ENCODE peak calls at places on chromosomes 4 and X, in five cellular contexts. B is cardiac muscle cell, I is uterus, J is heart left ventricle, A is ovary. T is an unnamed sample. For H3K27me3, the result is how much of the 10 kb centered on the place peaks cover.

GRCh38 chrX:16771483-16772398 is 14.5 kb upstream of the TXLNG start:
- DNase-seq in B (peak), I (no peak), J (no peak), A (no peak), T (no peak)

GRCh38 chrX:101357166-101357795 is 8.7 kb upstream of the TIMM8A start:
- DNase-seq in B (peak), I (no peak), J (no peak), A (no peak), T (no peak)

GRCh38 chrX:57906790-57907189 is 3.5 kb downstream of the ZXDA start:
- DNase-seq in B (peak), I (no peak), J (no peak), A (no peak), T (no peak)

GRCh38 chr4:3836802-3837601 is 70.8 kb downstream of the ADRA2C start:
- DNase-seq in B (no peak), I (no peak), J (no peak), A (no peak), T (peak)

GRCh38 chr4:156799121-156799589 is 172.4 kb downstream of the PDGFC start:
- DNase-seq in B (peak), I (no peak), J (no peak), A (no peak), T (no peak)

GRCh38 chrX:41029332-41029731 is 55.9 kb upstream of the USP9X start:
- DNase-seq in B (no peak), I (no peak), J (no peak), A (no peak), T (no peak)

GRCh38 chr4:12122316-12122715 is 693.6 kb upstream of the HS3ST1 start:
- DNase-seq in B (no peak), I (no peak), J (no peak), A (no peak), T (no peak)

GRCh38 chr4:81605278-81605677 is 133.6 kb upstream of the RASGEF1B start:
- DNase-seq in B (no peak), I (no peak), J (no peak), A (no peak), T (no peak)

GRCh38 chr4:90318208-90318607 is 191.0 kb downstream of the CCSER1 start:
- DNase-seq in B (peak), I (no peak), J (no peak), A (no peak), T (no peak)

GRCh38 chrX:70033348-70033747 is 16.4 kb downstream of the AWAT2 start:
- DNase-seq in B (peak), I (no peak), J (no peak), A (no peak), T (no peak)

GRCh38 chr4:37648084-37648817 is 37.9 kb downstream of the RELL1 start:
- DNase-seq in B (peak), I (peak), J (peak), A (peak), T (no peak)

GRCh38 chr4:77418333-77418732 is 187.3 kb upstream of the CXCL13 start:
- DNase-seq in B (peak), I (no peak), J (no peak), A (no peak), T (no peak)

GRCh38 chr4:125338814-125339213 is 24.1 kb downstream of the FAT4 start:
- DNase-seq in B (no peak), I (no peak), J (no peak), A (no peak), T (no peak)

GRCh38 chrX:154097597-154098541 is at the start of gene MECP2:
- DNase-seq in B (peak), I (peak), J (peak), A (peak), T (peak)

GRCh38 chrX:126064901-126065541 is 101.1 kb downstream of the DCAF12L2 start:
- DNase-seq in B (no peak), I (no peak), J (no peak), A (no peak), T (peak)

GRCh38 chrX:19204623-19205022 is 82.4 kb upstream of the ADGRG2 start:
- DNase-seq in B (no peak), I (no peak), J (no peak), A (no peak), T (no peak)

GRCh38 chr4:79174855-79175254 is 151.0 kb downstream of the NAA11 start:
- DNase-seq in B (no peak), I (no peak), J (no peak), A (no peak), T (no peak)

GRCh38 chr4:154124539-154125255 is 335.8 kb upstream of the SFRP2 start:
- DNase-seq in B (peak), I (no peak), J (no peak), A (no peak), T (no peak)

GRCh38 chrX:16653424-16653823 is 3.5 kb downstream of the S100G start:
- DNase-seq in B (no peak), I (no peak), J (no peak), A (no peak), T (no peak)

GRCh38 chr4:185755451-185755850 is 56.5 kb downstream of the SORBS2 start:
- DNase-seq in B (no peak), I (no peak), J (no peak), A (no peak), T (no peak)

GRCh38 chrX:56797966-56798711 is 69.1 kb downstream of the NBDY start:
- DNase-seq in B (peak), I (no peak), J (no peak), A (no peak), T (no peak)

GRCh38 chr4:176387571-176387970 is 67.8 kb downstream of the SPCS3 start:
- DNase-seq in B (peak), I (no peak), J (no peak), A (no peak), T (no peak)

GRCh38 chr4:116880625-116881024 is 204.8 kb downstream of the TRAM1L1 start:
- DNase-seq in B (no peak), I (no peak), J (no peak), A (no peak), T (no peak)

GRCh38 chrX:72026341-72027023 is 105.2 kb downstream of the RTL5 start:
- DNase-seq in B (no peak), I (no peak), J (no peak), A (no peak), T (no peak)

GRCh38 chrX:154487518-154488290 is 1.3 kb upstream of the UBL4A start:
- DNase-seq in B (no peak), I (no peak), J (no peak), A (no peak), T (no peak)

GRCh38 chr4:124640037-124640730 is 72.3 kb downstream of the ANKRD50 start:
- DNase-seq in B (peak), I (no peak), J (no peak), A (no peak), T (no peak)

GRCh38 chr4:22463179-22463578 is 52.7 kb downstream of the ADGRA3 start:
- DNase-seq in B (no peak), I (no peak), J (no peak), A (no peak), T (no peak)

GRCh38 chr4:4842476-4843441 is 16.7 kb upstream of the MSX1 start:
- DNase-seq in B (no peak), I (no peak), J (no peak), A (no peak), T (no peak)

GRCh38 chrX:87409113-87409841 is 108.3 kb upstream of the KLHL4 start:
- DNase-seq in B (peak), I (peak), J (peak), A (peak), T (peak)

GRCh38 chr4:37082912-37083311 is 161.6 kb upstream of the NWD2 start:
- DNase-seq in B (no peak), I (no peak), J (no peak), A (no peak), T (no peak)

GRCh38 chrX:87702795-87703194 is 185.2 kb downstream of the KLHL4 start:
- DNase-seq in B (peak), I (no peak), J (no peak), A (no peak), T (no peak)

GRCh38 chr4:83605744-83606172 is 69.8 kb downstream of the GPAT3 start:
- DNase-seq in B (no peak), I (no peak), J (no peak), A (no peak), T (no peak)

GRCh38 chrX:107674480-107675364 is 46.4 kb downstream of the PRPS1 start:
- DNase-seq in B (peak), I (peak), J (peak), A (peak), T (peak)

GRCh38 chrX:33379839-33380238 is 168.5 kb upstream of the DMD start:
- DNase-seq in B (no peak), I (no peak), J (no peak), A (no peak), T (no peak)

GRCh38 chrX:13902406-13902805 is 85.5 kb upstream of the GPM6B start:
- DNase-seq in B (no peak), I (no peak), J (no peak), A (no peak), T (no peak)

GRCh38 chr4:56570041-56570440 is 64.5 kb downstream of the ARL9 start:
- DNase-seq in B (peak), I (no peak), J (no peak), A (no peak), T (no peak)

GRCh38 chrX:51894697-51895336 is 1.4 kb downstream of the MAGED1 start:
- DNase-seq in B (peak), I (peak), J (peak), A (peak), T (peak)

GRCh38 chr4:20805716-20806115 is 105.5 kb downstream of the PACRGL start:
- DNase-seq in B (no peak), I (no peak), J (no peak), A (no peak), T (no peak)

GRCh38 chrX:18871161-18871880 is 112.6 kb downstream of the PHKA2 start:
- DNase-seq in B (peak), I (no peak), J (no peak), A (no peak), T (no peak)

DNA sequence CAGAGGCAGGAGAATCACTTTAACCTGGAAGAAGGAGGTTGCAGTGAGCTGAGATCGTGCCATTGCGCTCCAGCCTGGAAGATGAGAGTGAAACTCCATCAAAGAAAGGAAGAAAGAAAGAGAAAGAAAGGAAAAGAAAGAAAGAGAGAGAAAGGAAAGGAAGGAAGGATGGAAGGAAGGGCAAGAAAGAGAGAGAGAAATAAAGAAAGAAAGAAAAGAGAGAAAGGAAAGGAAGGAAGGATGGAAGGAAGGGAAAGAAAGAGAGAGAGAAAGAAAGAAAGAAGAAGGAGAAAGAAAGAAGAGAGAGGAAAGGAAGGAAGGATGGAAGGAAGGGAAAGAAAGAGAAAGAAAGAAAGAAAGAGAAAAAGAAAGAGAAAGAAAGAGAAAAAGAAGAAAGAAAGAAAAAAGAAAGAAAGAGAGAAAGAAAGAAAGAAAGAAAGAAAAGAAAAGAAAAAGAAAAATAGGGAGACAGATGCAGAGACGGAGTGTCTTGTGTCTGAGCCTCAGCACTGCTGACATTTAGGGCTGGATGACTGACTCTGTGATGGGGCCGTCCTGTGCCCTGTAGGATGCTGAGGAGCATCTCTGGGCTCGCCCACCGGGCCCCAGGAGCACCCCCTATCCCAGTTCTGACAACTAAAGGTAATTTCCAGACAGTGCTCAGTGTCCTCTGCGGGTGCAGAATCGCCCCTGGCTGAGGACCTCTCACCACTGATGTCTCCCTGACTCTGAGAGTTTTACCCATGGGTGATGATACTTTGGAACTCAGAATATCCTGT is 61.7 kb downstream of the CRLF2 start:
- DNase-seq in B (no peak), I (no peak), J (no peak), A (no peak), T (no peak)
- H3K27me3 ChIP-seq in B (under half), I (under half), J (under half), A (under half), T (under half)

DNA sequence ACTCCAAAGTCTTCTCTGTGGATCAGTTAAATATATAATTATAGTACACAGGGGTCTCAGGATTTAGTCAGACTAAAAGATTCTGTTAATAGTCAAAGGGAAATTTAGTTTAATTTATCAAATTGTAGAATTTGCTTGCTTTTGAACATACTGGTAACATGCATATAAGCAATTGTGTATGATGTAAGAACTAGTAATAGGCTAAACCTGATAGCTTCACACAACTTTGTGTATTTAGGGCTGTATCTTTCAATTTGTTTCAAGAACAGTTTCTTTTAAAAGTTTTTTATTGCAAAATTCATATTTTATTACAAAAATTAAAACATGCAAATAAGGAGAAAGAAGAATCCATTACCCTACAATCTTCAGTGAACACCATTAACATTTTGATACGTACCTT is 99.5 kb downstream of the CPE start:
- DNase-seq in B (no peak), I (no peak), J (no peak), A (no peak), T (no peak)
- H3K27ac ChIP-seq in B (peak), I (no peak), J (no peak), A (no peak), T (no peak)

GRCh38 chr4:67475155-67475554 is 70.1 kb downstream of the CENPC start:
- DNase-seq in B (no peak), I (no peak), J (no peak), A (no peak), T (no peak)
- H3K4me3 ChIP-seq in B (no peak), I (no peak), J (no peak), A (no peak), T (no peak)

GRCh38 chr4:133150643-133151300 is 1.7 kb downstream of the PCDH10 start:
- DNase-seq in B (peak), I (peak), J (peak), A (no peak), T (peak)
- H3K27me3 ChIP-seq in B (half or more), I (under half), J (under half), A (under half), T (under half)

GRCh38 chrX:119726900-119727555 is 31.4 kb upstream of the SOWAHD start:
- DNase-seq in B (no peak), I (no peak), J (no peak), A (no peak), T (no peak)
- H3K27ac ChIP-seq in B (no peak), I (no peak), J (no peak), A (no peak), T (no peak)

GRCh38 chr4:46390353-46391058 is 578 bp upstream of the GABRA2 start:
- DNase-seq in B (no peak), I (no peak), J (no peak), A (no peak), T (peak)

GRCh38 chr4:46389301-46389761 is 597 bp downstream of the GABRA2 start:
- DNase-seq in B (peak), I (no peak), J (no peak), A (no peak), T (peak)

GRCh38 chr4:46386570-46386969 is 3.4 kb downstream of the GABRA2 start:
- DNase-seq in B (no peak), I (no peak), J (no peak), A (no peak), T (no peak)

GRCh38 chr4:46387956-46388355 is 2.0 kb downstream of the GABRA2 start:
- DNase-seq in B (no peak), I (no peak), J (no peak), A (no peak), T (no peak)

DNA sequence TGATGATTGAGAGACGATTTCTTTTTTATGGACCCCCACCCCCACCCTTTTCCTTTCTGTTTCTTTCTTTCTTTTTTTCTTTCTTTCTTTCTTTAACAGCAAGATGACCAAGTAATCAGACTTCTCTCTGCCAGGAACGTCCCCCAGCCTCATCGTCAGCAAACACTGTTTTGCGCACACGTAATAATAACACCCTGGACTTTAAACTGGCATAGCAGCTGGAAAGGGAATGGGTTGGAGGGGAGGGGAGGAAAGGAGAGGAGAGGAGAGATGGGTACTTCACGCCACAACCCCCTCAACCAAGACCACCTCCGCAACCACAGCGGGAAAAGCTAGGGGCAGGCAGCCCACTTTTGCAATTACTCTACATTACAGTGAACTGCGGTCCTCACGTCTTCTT is 1.1 kb downstream of the GABRA2 start:
- DNase-seq in B (no peak), I (no peak), J (no peak), A (no peak), T (no peak)
- H3K4me3 ChIP-seq in B (peak), I (peak), J (peak), A (peak), T (no peak)

GRCh38 chr4:8143392-8144140 is 15.0 kb downstream of the ABLIM2 start:
- DNase-seq in B (no peak), I (no peak), J (no peak), A (no peak), T (no peak)
- H3K27me3 ChIP-seq in B (under half), I (under half), J (under half), A (under half), T (under half)

T was measured in aorta.